ENCODE peak calls at places on chromosomes 1 and 21, in ten cellular contexts. Z is A549; F is NB4; D is epithelial cell of esophagus; E is cardiac muscle cell; T is T-helper 1 cell; N is stromal cell of bone marrow; R is A673; Q is choroid plexus epithelial cell; I is stimulated activated CD4-positive, alpha-beta T cell treated with anti-CD3 and anti-CD28 coated beads, Interleukin-15, amount 100 ng/mL, for 1 hour. X is an unnamed sample.

GRCh38 chr21:27301216-27301615 is 334.3 kb upstream of the ADAMTS5 start:
- DNase-seq in R (no peak), F (no peak), E (no peak), D (no peak), Z (no peak), N (no peak), Q (no peak), T (no peak), I (no peak), X (no peak)

GRCh38 chr1:43373034-43373940 is 5.5 kb upstream of the ELOVL1 start:
- DNase-seq in E (peak; percentile 53), Z (peak; percentile 67), R (no peak), T (no peak), I (no peak), F (no peak), N (peak; percentile 77), Q (peak; percentile 64), D (peak; percentile 95), X (no peak)

GRCh38 chr1:224931605-224932004 is 2.1 kb downstream of the DNAH14 start:
- DNase-seq in Z (no peak), N (no peak), D (no peak), F (no peak), Q (no peak), R (no peak), T (no peak), I (no peak), E (no peak), X (no peak)

GRCh38 chr1:233443040-233443439 is 115.5 kb downstream of the MAP3K21 start:
- DNase-seq in R (no peak), F (no peak), Q (peak; percentile 2), D (peak; percentile 66), N (no peak), E (peak; percentile 4), I (no peak), T (no peak), Z (peak; percentile 19), X (no peak)

GRCh38 chr21:18449586-18449985 is 46.0 kb upstream of the TMPRSS15 start:
- DNase-seq in Q (no peak), R (peak; percentile 1), F (no peak), N (peak; percentile 27), Z (no peak), E (no peak), I (no peak), T (no peak), D (no peak), X (no peak)

GRCh38 chr21:41835711-41836154 is 43.4 kb downstream of the PRDM15 start:
- DNase-seq in F (no peak), Z (no peak), R (no peak), T (no peak), E (no peak), I (no peak), Q (no peak), N (no peak), D (no peak), X (no peak)

GRCh38 chr1:206039046-206039929 is 13.7 kb upstream of the RHEX start:
- DNase-seq in Z (no peak), I (no peak), F (no peak), N (no peak), R (no peak), D (no peak), T (no peak), Q (no peak), E (no peak), X (no peak)

GRCh38 chr1:158040323-158040722 is 46.9 kb downstream of the KIRREL1 start:
- DNase-seq in D (no peak), Z (no peak), I (no peak), Q (no peak), T (no peak), R (no peak), F (no peak), N (no peak), E (no peak), X (no peak)

GRCh38 chr1:6245869-6246496 is 2.0 kb downstream of the HES3 start:
- DNase-seq in T (no peak), N (no peak), R (peak; percentile 85), Q (no peak), F (no peak), E (no peak), D (peak; percentile 45), I (no peak), Z (peak; percentile 55), X (peak; percentile 62)

GRCh38 chr1:119715542-119715941 is 3.8 kb downstream of the PHGDH start:
- DNase-seq in Q (peak; percentile 10), T (no peak), F (peak; percentile 28), Z (no peak), E (peak; percentile 29), D (no peak), I (no peak), N (no peak), R (peak; percentile 75), X (no peak)

X was measured in HuH-7.